ENCODE peak calls at places on chromosomes 13 and 19, in eight cellular contexts. One of them, this sample, is unnamed.

GRCh38 chr13:44719857-44720671 is 143.9 kb upstream of the TSC22D1 start:
- DNase-seq in dorsolateral prefrontal cortex: no peak
- DNase-seq in ovary: no peak
- DNase-seq in mucosa of descending colon: no peak
- DNase-seq in lower leg skin: no peak
- DNase-seq in A673: no peak
- DNase-seq in heart left ventricle: no peak
- DNase-seq in tibial nerve: no peak
- DNase-seq in this sample: peak; percentile 88

GRCh38 chr19:872266-872951 is 12.9 kb downstream of the CFD start:
- DNase-seq in A673: peak; percentile 93
- DNase-seq in lower leg skin: peak; percentile 93
- DNase-seq in tibial nerve: no peak
- DNase-seq in dorsolateral prefrontal cortex: no peak
- DNase-seq in mucosa of descending colon: peak; percentile 93
- DNase-seq in heart left ventricle: peak; percentile 67
- DNase-seq in ovary: peak; percentile 78
- DNase-seq in this sample: peak; percentile 59

GRCh38 chr13:48769107-48769704 is 115.5 kb downstream of the CYSLTR2 start:
- DNase-seq in heart left ventricle: peak; percentile 71
- DNase-seq in ovary: peak; percentile 83
- DNase-seq in lower leg skin: peak; percentile 92
- DNase-seq in A673: peak; percentile 88
- DNase-seq in tibial nerve: peak; percentile 89
- DNase-seq in mucosa of descending colon: peak; percentile 99
- DNase-seq in dorsolateral prefrontal cortex: peak; percentile 79
- DNase-seq in this sample: peak; percentile 92

GRCh38 chr13:98959299-98959698 is 18.6 kb downstream of the DOCK9 start:
- DNase-seq in dorsolateral prefrontal cortex: no peak
- DNase-seq in lower leg skin: peak; percentile 58
- DNase-seq in tibial nerve: no peak
- DNase-seq in mucosa of descending colon: peak; percentile 41
- DNase-seq in A673: no peak
- DNase-seq in ovary: no peak
- DNase-seq in heart left ventricle: no peak
- DNase-seq in this sample: no peak

GRCh38 chr19:15634105-15634504 is 6.6 kb upstream of the CYP4F3 start:
- DNase-seq in lower leg skin: no peak
- DNase-seq in heart left ventricle: no peak
- DNase-seq in ovary: no peak
- DNase-seq in A673: no peak
- DNase-seq in mucosa of descending colon: no peak
- DNase-seq in tibial nerve: no peak
- DNase-seq in dorsolateral prefrontal cortex: no peak
- DNase-seq in this sample: no peak

GRCh38 chr13:43153436-43154082 is 130.2 kb downstream of the DNAJC15 start:
- DNase-seq in ovary: no peak
- DNase-seq in tibial nerve: no peak
- DNase-seq in A673: no peak
- DNase-seq in mucosa of descending colon: no peak
- DNase-seq in heart left ventricle: no peak
- DNase-seq in lower leg skin: no peak
- DNase-seq in dorsolateral prefrontal cortex: no peak
- DNase-seq in this sample: peak; percentile 48

GRCh38 chr19:8609210-8610040 is 1.1 kb downstream of the ADAMTS10 start:
- DNase-seq in tibial nerve: peak; percentile 35
- DNase-seq in dorsolateral prefrontal cortex: peak; percentile 43
- DNase-seq in A673: peak; percentile 70
- DNase-seq in mucosa of descending colon: peak; percentile 53
- DNase-seq in heart left ventricle: peak; percentile 76
- DNase-seq in ovary: peak; percentile 58
- DNase-seq in lower leg skin: peak; percentile 93
- DNase-seq in this sample: peak; percentile 35

GRCh38 chr13:78610381-78610883 is 7.1 kb upstream of the POU4F1 start:
- DNase-seq in heart left ventricle: no peak
- DNase-seq in tibial nerve: no peak
- DNase-seq in lower leg skin: no peak
- DNase-seq in ovary: no peak
- DNase-seq in mucosa of descending colon: no peak
- DNase-seq in dorsolateral prefrontal cortex: no peak
- DNase-seq in A673: peak; percentile 85
- DNase-seq in this sample: peak; percentile 53

GRCh38 chr19:34508540-34508939 is 27.0 kb downstream of the WTIP start:
- DNase-seq in mucosa of descending colon: no peak
- DNase-seq in dorsolateral prefrontal cortex: no peak
- DNase-seq in ovary: no peak
- DNase-seq in heart left ventricle: no peak
- DNase-seq in tibial nerve: no peak
- DNase-seq in lower leg skin: peak; percentile 64
- DNase-seq in A673: no peak
- DNase-seq in this sample: no peak

GRCh38 chr19:54439174-54439851 is 9.7 kb upstream of the LENG8 start:
- DNase-seq in A673: peak; percentile 56
- DNase-seq in tibial nerve: no peak
- DNase-seq in mucosa of descending colon: peak; percentile 59
- DNase-seq in dorsolateral prefrontal cortex: peak; percentile 76
- DNase-seq in ovary: no peak
- DNase-seq in lower leg skin: no peak
- DNase-seq in heart left ventricle: no peak
- DNase-seq in this sample: no peak

GRCh38 chr13:106336663-106337062 is 198.8 kb downstream of the EFNB2 start:
- DNase-seq in A673: no peak
- DNase-seq in mucosa of descending colon: no peak
- DNase-seq in dorsolateral prefrontal cortex: no peak
- DNase-seq in heart left ventricle: no peak
- DNase-seq in tibial nerve: no peak
- DNase-seq in lower leg skin: no peak
- DNase-seq in ovary: no peak
- DNase-seq in this sample: no peak

GRCh38 chr13:94195715-94196114 is 283.8 kb downstream of the DCT start:
- DNase-seq in ovary: no peak
- DNase-seq in mucosa of descending colon: no peak
- DNase-seq in A673: no peak
- DNase-seq in heart left ventricle: no peak
- DNase-seq in tibial nerve: no peak
- DNase-seq in lower leg skin: no peak
- DNase-seq in dorsolateral prefrontal cortex: no peak
- DNase-seq in this sample: peak; percentile 97

GRCh38 chr13:101341464-101341863 is 74.8 kb downstream of the NALCN start:
- DNase-seq in dorsolateral prefrontal cortex: no peak
- DNase-seq in A673: no peak
- DNase-seq in tibial nerve: no peak
- DNase-seq in mucosa of descending colon: no peak
- DNase-seq in ovary: no peak
- DNase-seq in lower leg skin: no peak
- DNase-seq in heart left ventricle: no peak
- DNase-seq in this sample: peak; percentile 24

GRCh38 chr19:52527954-52528326 is 472 bp downstream of the ZNF808 start:
- DNase-seq in tibial nerve: no peak
- DNase-seq in A673: peak; percentile 5
- DNase-seq in mucosa of descending colon: peak; percentile 19
- DNase-seq in lower leg skin: no peak
- DNase-seq in dorsolateral prefrontal cortex: no peak
- DNase-seq in ovary: peak; percentile 37
- DNase-seq in heart left ventricle: peak; percentile 30
- DNase-seq in this sample: peak; percentile 2

GRCh38 chr13:54953786-54954185 is 1925.2 kb downstream of the OLFM4 start:
- DNase-seq in heart left ventricle: no peak
- DNase-seq in lower leg skin: no peak
- DNase-seq in tibial nerve: no peak
- DNase-seq in dorsolateral prefrontal cortex: no peak
- DNase-seq in ovary: no peak
- DNase-seq in A673: no peak
- DNase-seq in mucosa of descending colon: no peak
- DNase-seq in this sample: no peak

GRCh38 chr13:48506092-48506701 is 26.7 kb downstream of the RCBTB2 start:
- DNase-seq in dorsolateral prefrontal cortex: no peak
- DNase-seq in A673: no peak
- DNase-seq in tibial nerve: no peak
- DNase-seq in mucosa of descending colon: no peak
- DNase-seq in ovary: no peak
- DNase-seq in lower leg skin: no peak
- DNase-seq in heart left ventricle: no peak
- DNase-seq in this sample: no peak

GRCh38 chr19:41352609-41353465 is 885 bp downstream of the TGFB1 start:
- DNase-seq in heart left ventricle: peak; percentile 66
- DNase-seq in mucosa of descending colon: peak; percentile 70
- DNase-seq in ovary: peak; percentile 66
- DNase-seq in tibial nerve: peak; percentile 44
- DNase-seq in A673: peak; percentile 62
- DNase-seq in lower leg skin: peak; percentile 94
- DNase-seq in dorsolateral prefrontal cortex: no peak
- DNase-seq in this sample: peak; percentile 51

GRCh38 chr19:44512326-44513298 is 12.3 kb upstream of the ZNF180 start:
- DNase-seq in A673: peak; percentile 55
- DNase-seq in ovary: no peak
- DNase-seq in heart left ventricle: no peak
- DNase-seq in lower leg skin: peak; percentile 65
- DNase-seq in mucosa of descending colon: peak; percentile 50
- DNase-seq in dorsolateral prefrontal cortex: no peak
- DNase-seq in tibial nerve: no peak
- DNase-seq in this sample: peak; percentile 50

GRCh38 chr13:53417601-53418000 is 389.0 kb downstream of the OLFM4 start:
- DNase-seq in heart left ventricle: no peak
- DNase-seq in lower leg skin: no peak
- DNase-seq in ovary: no peak
- DNase-seq in A673: peak; percentile 1
- DNase-seq in tibial nerve: no peak
- DNase-seq in mucosa of descending colon: no peak
- DNase-seq in dorsolateral prefrontal cortex: no peak
- DNase-seq in this sample: no peak

DNA sequence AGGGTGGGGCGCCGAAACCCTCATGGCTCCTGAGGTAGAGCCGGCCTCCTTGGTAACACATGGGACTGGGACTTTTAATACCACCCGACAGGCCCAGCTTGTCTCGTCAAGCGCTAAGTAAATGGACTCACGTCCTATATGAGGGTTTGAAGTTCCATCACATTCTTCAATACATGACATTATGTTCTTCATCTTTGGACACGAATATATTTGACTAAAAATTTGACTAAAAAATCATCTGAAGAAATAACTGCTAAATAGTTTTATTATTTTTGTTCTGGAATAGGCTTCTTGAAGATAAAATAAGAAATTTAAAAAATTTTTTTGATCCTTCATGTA is 335 bp upstream of the ZNF607 start:
- DNase-seq in mucosa of descending colon: no peak
- DNase-seq in A673: no peak
- DNase-seq in tibial nerve: no peak
- DNase-seq in dorsolateral prefrontal cortex: no peak
- DNase-seq in ovary: no peak
- DNase-seq in lower leg skin: no peak
- DNase-seq in heart left ventricle: no peak
- DNase-seq in this sample: no peak
- TF ChIP-seq CTCF in mucosa of descending colon: no peak
- TF ChIP-seq CTCF in A673: peak; percentile 3
- TF ChIP-seq CTCF in tibial nerve: no peak
- TF ChIP-seq CTCF in dorsolateral prefrontal cortex: no peak
- TF ChIP-seq CTCF in ovary: peak; percentile 0
- TF ChIP-seq CTCF in lower leg skin: no peak
- TF ChIP-seq CTCF in heart left ventricle: no peak
- TF ChIP-seq CTCF in this sample: no peak

GRCh38 chr13:97346561-97347254 is 87.3 kb upstream of the RAP2A start:
- DNase-seq in dorsolateral prefrontal cortex: no peak
- DNase-seq in A673: no peak
- DNase-seq in ovary: no peak
- DNase-seq in lower leg skin: no peak
- DNase-seq in mucosa of descending colon: no peak
- DNase-seq in heart left ventricle: no peak
- DNase-seq in tibial nerve: no peak
- DNase-seq in this sample: no peak

GRCh38 chr13:97347255-97347653 is 86.7 kb upstream of the RAP2A start:
- DNase-seq in dorsolateral prefrontal cortex: no peak
- DNase-seq in lower leg skin: no peak
- DNase-seq in mucosa of descending colon: no peak
- DNase-seq in ovary: no peak
- DNase-seq in A673: no peak
- DNase-seq in heart left ventricle: no peak
- DNase-seq in tibial nerve: no peak
- DNase-seq in this sample: no peak

GRCh38 chr13:97344250-97345175 is 89.5 kb upstream of the RAP2A start:
- DNase-seq in mucosa of descending colon: peak; percentile 79
- DNase-seq in lower leg skin: no peak
- DNase-seq in dorsolateral prefrontal cortex: peak; percentile 85
- DNase-seq in heart left ventricle: peak; percentile 63
- DNase-seq in ovary: peak; percentile 62
- DNase-seq in tibial nerve: peak; percentile 24
- DNase-seq in A673: peak; percentile 73
- DNase-seq in this sample: peak; percentile 75

GRCh38 chr13:97346097-97346496 is 87.9 kb upstream of the RAP2A start:
- DNase-seq in ovary: no peak
- DNase-seq in A673: no peak
- DNase-seq in lower leg skin: no peak
- DNase-seq in tibial nerve: no peak
- DNase-seq in mucosa of descending colon: no peak
- DNase-seq in heart left ventricle: no peak
- DNase-seq in dorsolateral prefrontal cortex: no peak
- DNase-seq in this sample: no peak

DNA sequence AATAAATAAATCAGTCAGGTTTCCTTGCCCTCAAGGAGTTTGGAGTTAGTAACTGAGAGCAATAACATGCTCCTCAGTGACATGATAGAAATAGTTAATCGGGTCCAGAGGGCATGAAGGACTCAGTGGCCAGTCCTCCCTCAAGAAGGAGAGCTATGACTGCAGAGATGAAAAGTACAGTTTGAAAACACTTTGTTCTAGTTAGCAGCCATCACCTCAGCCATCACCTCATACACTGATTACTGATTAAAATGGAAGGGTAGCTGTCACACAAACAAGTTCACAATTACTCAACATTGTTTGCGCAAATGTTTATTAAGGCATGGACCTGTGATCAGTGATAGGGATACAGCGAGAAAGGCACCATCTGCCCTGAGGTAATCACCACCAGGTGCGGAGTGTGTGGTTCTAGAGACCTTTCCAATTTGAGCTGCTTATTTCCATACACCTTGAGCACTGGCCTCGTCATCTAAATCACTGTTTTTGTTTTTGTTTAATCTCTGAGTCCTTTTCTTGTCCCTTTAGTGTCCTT is 85.3 kb upstream of the RAP2A start:
- DNase-seq in mucosa of descending colon: no peak
- DNase-seq in dorsolateral prefrontal cortex: no peak
- DNase-seq in heart left ventricle: no peak
- DNase-seq in ovary: no peak
- DNase-seq in A673: no peak
- DNase-seq in lower leg skin: no peak
- DNase-seq in tibial nerve: no peak
- DNase-seq in this sample: no peak
- TF ChIP-seq CTCF in mucosa of descending colon: no peak
- TF ChIP-seq CTCF in dorsolateral prefrontal cortex: no peak
- TF ChIP-seq CTCF in heart left ventricle: no peak
- TF ChIP-seq CTCF in ovary: no peak
- TF ChIP-seq CTCF in A673: no peak
- TF ChIP-seq CTCF in lower leg skin: no peak
- TF ChIP-seq CTCF in tibial nerve: no peak
- TF ChIP-seq CTCF in this sample: no peak

GRCh38 chr19:38384209-38385027 is 3.4 kb downstream of the GGN start:
- DNase-seq in heart left ventricle: no peak
- DNase-seq in dorsolateral prefrontal cortex: no peak
- DNase-seq in lower leg skin: no peak
- DNase-seq in A673: no peak
- DNase-seq in ovary: no peak
- DNase-seq in tibial nerve: no peak
- DNase-seq in mucosa of descending colon: no peak
- DNase-seq in this sample: no peak
- TF ChIP-seq CTCF in heart left ventricle: no peak
- TF ChIP-seq CTCF in dorsolateral prefrontal cortex: no peak
- TF ChIP-seq CTCF in lower leg skin: no peak
- TF ChIP-seq CTCF in A673: no peak
- TF ChIP-seq CTCF in ovary: no peak
- TF ChIP-seq CTCF in tibial nerve: no peak
- TF ChIP-seq CTCF in mucosa of descending colon: no peak
- TF ChIP-seq CTCF in this sample: peak; percentile 26

GRCh38 chr13:27792393-27793218 is at the start of gene GSX1:
- DNase-seq in ovary: peak; percentile 25
- DNase-seq in heart left ventricle: peak; percentile 70
- DNase-seq in A673: peak; percentile 75
- DNase-seq in lower leg skin: no peak
- DNase-seq in tibial nerve: peak; percentile 19
- DNase-seq in mucosa of descending colon: peak; percentile 79
- DNase-seq in dorsolateral prefrontal cortex: peak; percentile 50
- DNase-seq in this sample: peak; percentile 68
- TF ChIP-seq CTCF in ovary: no peak
- TF ChIP-seq CTCF in heart left ventricle: no peak
- TF ChIP-seq CTCF in A673: no peak
- TF ChIP-seq CTCF in lower leg skin: no peak
- TF ChIP-seq CTCF in tibial nerve: no peak
- TF ChIP-seq CTCF in mucosa of descending colon: no peak
- TF ChIP-seq CTCF in dorsolateral prefrontal cortex: no peak
- TF ChIP-seq CTCF in this sample: no peak

This sample was measured in fibroblast of mammary gland.